ENCODE peak calls at places on chromosomes 12 and 14, in nine cellular contexts. D, W, Q, R, B, Y, G, V and F are unnamed samples.

GRCh38 chr14:96574171-96574632 is 72.0 kb downstream of the PAPOLA start:
- DNase-seq in D (no peak), W (no peak), Q (no peak), R (no peak), B (no peak), Y (no peak), G (no peak), V (no peak), F (no peak)

GRCh38 chr12:5953835-5954586 is 9.0 kb upstream of the ANO2 start:
- DNase-seq in D (no peak), W (no peak), Q (no peak), R (no peak), B (no peak), Y (no peak), G (no peak), V (no peak), F (no peak)

GRCh38 chr14:36716614-36717184 is 55.0 kb downstream of the PAX9 start:
- DNase-seq in D (no peak), W (no peak), Q (peak; percentile 0), R (no peak), B (no peak), Y (no peak), G (no peak), V (no peak), F (no peak)

GRCh38 chr14:71498151-71498734 is 434.0 kb upstream of the RGS6 start:
- DNase-seq in D (no peak), W (no peak), Q (no peak), R (no peak), B (no peak), Y (no peak), G (no peak), V (peak; percentile 19), F (no peak)

GRCh38 chr14:91004987-91005386 is 55.5 kb downstream of the RPS6KA5 start:
- DNase-seq in D (no peak), W (no peak), Q (no peak), R (no peak), B (no peak), Y (no peak), G (no peak), V (no peak), F (no peak)

GRCh38 chr14:72516936-72517408 is 376.9 kb downstream of the DPF3 start:
- DNase-seq in D (peak; percentile 31), W (peak; percentile 59), Q (no peak), R (peak; percentile 67), B (peak; percentile 62), Y (peak; percentile 52), G (peak; percentile 62), V (peak; percentile 77), F (no peak)

GRCh38 chr14:55697358-55697985 is 117.5 kb downstream of the KTN1 start:
- DNase-seq in D (no peak), W (no peak), Q (no peak), R (peak; percentile 17), B (no peak), Y (no peak), G (no peak), V (no peak), F (no peak)

GRCh38 chr14:80456200-80456599 is 244.9 kb upstream of the DIO2 start:
- DNase-seq in D (no peak), W (no peak), Q (no peak), R (no peak), B (no peak), Y (no peak), G (no peak), V (peak; percentile 43), F (no peak)

GRCh38 chr14:101499080-101499479 is 62.2 kb upstream of the DIO3 start:
- DNase-seq in D (no peak), W (no peak), Q (no peak), R (no peak), B (no peak), Y (no peak), G (no peak), V (no peak), F (peak; percentile 34)